ENCODE peak calls at places on chromosome 3, in ten cellular contexts. F is KG1; R is SK-N-DZ; G is amygdala; K is nephron progenitor cell; V is stimulated activated CD4-positive, alpha-beta T cell treated with anti-CD3 and anti-CD28 coated beads, TNF-alpha, amount 100 ng/mL, for 4 hours; S is NCI-H146; L is lower lobe of right lung; J is K562; Q is kidney. A is an unnamed sample.

GRCh38 chr3:143597774-143598652 is 250.3 kb downstream of the SLC9A9 start:
- DNase-seq in F (no peak), R (no peak), G (no peak), K (no peak), V (no peak), S (peak; percentile 95), L (no peak), J (no peak), Q (no peak), A (no peak)

GRCh38 chr3:34361921-34362320 is 563.5 kb downstream of the PDCD6IP start:
- DNase-seq in F (no peak), R (no peak), G (no peak), K (no peak), V (no peak), S (no peak), L (peak; percentile 51), J (no peak), Q (no peak), A (no peak)

GRCh38 chr3:150439657-150440056 is 31.6 kb downstream of the TSC22D2 start:
- DNase-seq in F (no peak), R (no peak), G (no peak), K (no peak), V (no peak), S (no peak), L (no peak), J (no peak), Q (no peak), A (no peak)

GRCh38 chr3:101216710-101217457 is 103.5 kb downstream of the IMPG2 start:
- DNase-seq in F (no peak), R (no peak), G (no peak), K (no peak), V (no peak), S (no peak), L (peak; percentile 44), J (no peak), Q (peak; percentile 51), A (no peak)

GRCh38 chr3:152331018-152331541 is 62.4 kb downstream of the MBNL1 start:
- DNase-seq in F (no peak), R (no peak), G (no peak), K (no peak), V (no peak), S (no peak), L (no peak), J (no peak), Q (no peak), A (no peak)

GRCh38 chr3:178513539-178514410 is 22.5 kb upstream of the KCNMB2 start:
- DNase-seq in F (no peak), R (no peak), G (no peak), K (no peak), V (no peak), S (no peak), L (no peak), J (no peak), Q (no peak), A (no peak)

GRCh38 chr3:29406433-29406832 is 125.6 kb downstream of the RBMS3 start:
- DNase-seq in F (no peak), R (no peak), G (no peak), K (no peak), V (no peak), S (no peak), L (no peak), J (no peak), Q (no peak), A (no peak)

GRCh38 chr3:29468150-29468549 is 187.3 kb downstream of the RBMS3 start:
- DNase-seq in F (no peak), R (no peak), G (no peak), K (no peak), V (no peak), S (no peak), L (no peak), J (no peak), Q (no peak), A (no peak)

GRCh38 chr3:120093119-120093922 is 926 bp downstream of the GSK3B start:
- DNase-seq in F (no peak), R (no peak), G (no peak), K (peak; percentile 21), V (no peak), S (peak; percentile 53), L (no peak), J (no peak), Q (no peak), A (peak; percentile 94)

GRCh38 chr3:134375542-134376384 is 1.5 kb upstream of the AMOTL2 start:
- DNase-seq in F (no peak), R (no peak), G (no peak), K (no peak), V (no peak), S (no peak), L (no peak), J (no peak), Q (peak; percentile 61), A (no peak)

GRCh38 chr3:175411405-175411804 is 552.3 kb downstream of the NAALADL2 start:
- DNase-seq in F (no peak), R (no peak), G (no peak), K (no peak), V (no peak), S (no peak), L (no peak), J (no peak), Q (no peak), A (no peak)

GRCh38 chr3:134803652-134804051 is 8.6 kb downstream of the EPHB1 start:
- DNase-seq in F (no peak), R (no peak), G (no peak), K (no peak), V (no peak), S (no peak), L (no peak), J (no peak), Q (no peak), A (no peak)

GRCh38 chr3:45087155-45087554 is 59.0 kb downstream of the CDCP1 start:
- DNase-seq in F (no peak), R (no peak), G (no peak), K (no peak), V (no peak), S (no peak), L (no peak), J (no peak), Q (no peak), A (no peak)